ENCODE peak calls at places on chromosomes 13 and 19, in seven cellular contexts. One of them, this sample, is unnamed.
A peak's percentile ranks its signal among the peaks of the same experiment; 100 is the strongest.

GRCh38 chr13:105920375-105920774 is 615.1 kb downstream of the EFNB2 start:
- DNase-seq in A549: peak; percentile 58
- DNase-seq in effector memory CD4-positive, alpha-beta T cell: no peak
- DNase-seq in upper lobe of right lung: no peak
- DNase-seq in fibroblast of lung: peak; percentile 98
- DNase-seq in skeletal muscle cell: peak; percentile 81
- DNase-seq in choroid plexus epithelial cell: peak; percentile 83
- DNase-seq in this sample: no peak

GRCh38 chr19:34373601-34374288 is 8.7 kb downstream of the GPI start:
- DNase-seq in skeletal muscle cell: no peak
- DNase-seq in upper lobe of right lung: no peak
- DNase-seq in choroid plexus epithelial cell: no peak
- DNase-seq in A549: no peak
- DNase-seq in effector memory CD4-positive, alpha-beta T cell: no peak
- DNase-seq in fibroblast of lung: no peak
- DNase-seq in this sample: no peak

GRCh38 chr13:45321230-45321629 is 19.8 kb downstream of the TPT1 start:
- DNase-seq in effector memory CD4-positive, alpha-beta T cell: no peak
- DNase-seq in choroid plexus epithelial cell: no peak
- DNase-seq in A549: no peak
- DNase-seq in skeletal muscle cell: no peak
- DNase-seq in fibroblast of lung: no peak
- DNase-seq in upper lobe of right lung: no peak
- DNase-seq in this sample: no peak

GRCh38 chr13:21046203-21046602 is 15.2 kb downstream of the LATS2 start:
- DNase-seq in fibroblast of lung: no peak
- DNase-seq in choroid plexus epithelial cell: no peak
- DNase-seq in A549: no peak
- DNase-seq in skeletal muscle cell: no peak
- DNase-seq in upper lobe of right lung: no peak
- DNase-seq in effector memory CD4-positive, alpha-beta T cell: no peak
- DNase-seq in this sample: no peak

GRCh38 chr19:30744741-30745475 is 372.7 kb downstream of the ZNF536 start:
- DNase-seq in upper lobe of right lung: no peak
- DNase-seq in effector memory CD4-positive, alpha-beta T cell: no peak
- DNase-seq in skeletal muscle cell: no peak
- DNase-seq in fibroblast of lung: no peak
- DNase-seq in A549: no peak
- DNase-seq in choroid plexus epithelial cell: no peak
- DNase-seq in this sample: no peak

GRCh38 chr13:33261426-33262068 is 24.0 kb downstream of the STARD13 start:
- DNase-seq in choroid plexus epithelial cell: no peak
- DNase-seq in effector memory CD4-positive, alpha-beta T cell: no peak
- DNase-seq in fibroblast of lung: peak; percentile 61
- DNase-seq in upper lobe of right lung: no peak
- DNase-seq in A549: no peak
- DNase-seq in skeletal muscle cell: no peak
- DNase-seq in this sample: no peak

GRCh38 chr19:56834564-56835375 is 5.8 kb downstream of the PEG3 start:
- DNase-seq in A549: no peak
- DNase-seq in upper lobe of right lung: no peak
- DNase-seq in skeletal muscle cell: no peak
- DNase-seq in choroid plexus epithelial cell: no peak
- DNase-seq in fibroblast of lung: no peak
- DNase-seq in effector memory CD4-positive, alpha-beta T cell: no peak
- DNase-seq in this sample: no peak

GRCh38 chr13:106133025-106133424 is 402.4 kb downstream of the EFNB2 start:
- DNase-seq in fibroblast of lung: peak; percentile 75
- DNase-seq in A549: no peak
- DNase-seq in upper lobe of right lung: no peak
- DNase-seq in effector memory CD4-positive, alpha-beta T cell: no peak
- DNase-seq in choroid plexus epithelial cell: peak; percentile 93
- DNase-seq in skeletal muscle cell: peak; percentile 85
- DNase-seq in this sample: no peak

GRCh38 chr19:56106397-56106849 is 14.7 kb downstream of the ZNF787 start:
- DNase-seq in skeletal muscle cell: no peak
- DNase-seq in effector memory CD4-positive, alpha-beta T cell: no peak
- DNase-seq in fibroblast of lung: no peak
- DNase-seq in choroid plexus epithelial cell: no peak
- DNase-seq in upper lobe of right lung: no peak
- DNase-seq in A549: no peak
- DNase-seq in this sample: no peak

GRCh38 chr13:80116107-80116506 is 224.8 kb downstream of the SPRY2 start:
- DNase-seq in upper lobe of right lung: no peak
- DNase-seq in skeletal muscle cell: peak; percentile 49
- DNase-seq in choroid plexus epithelial cell: peak; percentile 76
- DNase-seq in A549: no peak
- DNase-seq in fibroblast of lung: peak; percentile 87
- DNase-seq in effector memory CD4-positive, alpha-beta T cell: no peak
- DNase-seq in this sample: no peak

GRCh38 chr19:38061294-38061693 is 154.3 kb downstream of the SIPA1L3 start:
- DNase-seq in upper lobe of right lung: no peak
- DNase-seq in effector memory CD4-positive, alpha-beta T cell: no peak
- DNase-seq in A549: peak; percentile 45
- DNase-seq in skeletal muscle cell: no peak
- DNase-seq in fibroblast of lung: peak; percentile 71
- DNase-seq in choroid plexus epithelial cell: peak; percentile 80
- DNase-seq in this sample: no peak

GRCh38 chr19:39520541-39521204 is 5.7 kb downstream of the SELENOV start:
- DNase-seq in effector memory CD4-positive, alpha-beta T cell: no peak
- DNase-seq in fibroblast of lung: no peak
- DNase-seq in skeletal muscle cell: no peak
- DNase-seq in choroid plexus epithelial cell: no peak
- DNase-seq in upper lobe of right lung: no peak
- DNase-seq in A549: no peak
- DNase-seq in this sample: no peak

GRCh38 chr19:37466277-37466797 is 907 bp downstream of the ZNF569 start:
- DNase-seq in skeletal muscle cell: no peak
- DNase-seq in A549: no peak
- DNase-seq in effector memory CD4-positive, alpha-beta T cell: no peak
- DNase-seq in choroid plexus epithelial cell: no peak
- DNase-seq in fibroblast of lung: no peak
- DNase-seq in upper lobe of right lung: no peak
- DNase-seq in this sample: no peak

GRCh38 chr13:23796546-23796945 is 92.7 kb downstream of the MIPEP start:
- DNase-seq in choroid plexus epithelial cell: peak; percentile 59
- DNase-seq in fibroblast of lung: peak; percentile 32
- DNase-seq in A549: no peak
- DNase-seq in effector memory CD4-positive, alpha-beta T cell: no peak
- DNase-seq in upper lobe of right lung: no peak
- DNase-seq in skeletal muscle cell: peak; percentile 49
- DNase-seq in this sample: no peak

GRCh38 chr13:40390290-40391008 is 276.0 kb downstream of the FOXO1 start:
- DNase-seq in choroid plexus epithelial cell: no peak
- DNase-seq in A549: no peak
- DNase-seq in skeletal muscle cell: no peak
- DNase-seq in effector memory CD4-positive, alpha-beta T cell: no peak
- DNase-seq in upper lobe of right lung: no peak
- DNase-seq in fibroblast of lung: no peak
- DNase-seq in this sample: no peak

GRCh38 chr13:53200498-53201453 is 172.2 kb downstream of the OLFM4 start:
- DNase-seq in skeletal muscle cell: no peak
- DNase-seq in effector memory CD4-positive, alpha-beta T cell: no peak
- DNase-seq in fibroblast of lung: peak; percentile 2
- DNase-seq in choroid plexus epithelial cell: peak; percentile 12
- DNase-seq in A549: no peak
- DNase-seq in upper lobe of right lung: peak; percentile 69
- DNase-seq in this sample: no peak

GRCh38 chr13:58455094-58455493 is 823.5 kb downstream of the PCDH17 start:
- DNase-seq in A549: no peak
- DNase-seq in upper lobe of right lung: no peak
- DNase-seq in skeletal muscle cell: no peak
- DNase-seq in fibroblast of lung: no peak
- DNase-seq in effector memory CD4-positive, alpha-beta T cell: no peak
- DNase-seq in choroid plexus epithelial cell: no peak
- DNase-seq in this sample: no peak

GRCh38 chr19:49413348-49413747 is 9.9 kb downstream of the PTH2 start:
- DNase-seq in choroid plexus epithelial cell: no peak
- DNase-seq in A549: no peak
- DNase-seq in upper lobe of right lung: no peak
- DNase-seq in effector memory CD4-positive, alpha-beta T cell: no peak
- DNase-seq in fibroblast of lung: peak; percentile 8
- DNase-seq in skeletal muscle cell: no peak
- DNase-seq in this sample: no peak

DNA sequence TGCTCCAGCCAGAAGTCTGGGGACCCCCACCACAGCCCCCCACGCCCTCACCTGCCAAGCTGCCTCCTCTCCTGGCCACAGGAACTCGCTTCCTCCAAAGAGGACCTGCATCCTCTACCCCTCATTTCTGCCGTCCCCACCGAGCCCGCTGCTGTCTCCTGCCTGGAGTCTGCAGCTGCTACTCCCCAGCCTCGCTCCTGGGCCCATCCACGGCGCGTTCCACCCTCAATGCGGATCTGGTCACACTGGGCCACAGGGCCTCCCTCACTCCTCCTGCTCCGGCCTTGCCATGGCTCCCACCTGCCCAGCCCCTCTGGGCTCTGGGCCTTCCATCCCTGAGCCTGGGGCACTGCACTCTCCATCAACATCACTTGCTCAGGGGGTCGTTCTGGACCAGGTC is 4.3 kb downstream of the BTBD2 start:
- DNase-seq in A549: no peak
- DNase-seq in skeletal muscle cell: no peak
- DNase-seq in effector memory CD4-positive, alpha-beta T cell: no peak
- DNase-seq in fibroblast of lung: no peak
- DNase-seq in choroid plexus epithelial cell: no peak
- DNase-seq in upper lobe of right lung: no peak
- DNase-seq in this sample: no peak
- H3K4me3 ChIP-seq in A549: no peak overlapping the region
- H3K4me3 ChIP-seq in skeletal muscle cell: no peak overlapping the region
- H3K4me3 ChIP-seq in effector memory CD4-positive, alpha-beta T cell: no peak overlapping the region
- H3K4me3 ChIP-seq in fibroblast of lung: no peak overlapping the region
- H3K4me3 ChIP-seq in choroid plexus epithelial cell: no peak overlapping the region
- H3K4me3 ChIP-seq in upper lobe of right lung: no peak overlapping the region
- H3K4me3 ChIP-seq in this sample: no peak overlapping the region

GRCh38 chr13:99979453-99980200 is 2.0 kb upstream of the ZIC2 start:
- DNase-seq in effector memory CD4-positive, alpha-beta T cell: no peak
- DNase-seq in fibroblast of lung: no peak
- DNase-seq in choroid plexus epithelial cell: no peak
- DNase-seq in A549: peak; percentile 60
- DNase-seq in skeletal muscle cell: no peak
- DNase-seq in upper lobe of right lung: peak; percentile 58
- DNase-seq in this sample: no peak
- H3K4me3 ChIP-seq in effector memory CD4-positive, alpha-beta T cell: no peak overlapping the region
- H3K4me3 ChIP-seq in fibroblast of lung: no peak overlapping the region
- H3K4me3 ChIP-seq in choroid plexus epithelial cell: peak overlapping the region; percentile 66
- H3K4me3 ChIP-seq in A549: peak overlapping the region; percentile 92
- H3K4me3 ChIP-seq in skeletal muscle cell: peak overlapping the region; percentile 28
- H3K4me3 ChIP-seq in upper lobe of right lung: peak overlapping the region; percentile 47
- H3K4me3 ChIP-seq in this sample: no peak overlapping the region

DNA sequence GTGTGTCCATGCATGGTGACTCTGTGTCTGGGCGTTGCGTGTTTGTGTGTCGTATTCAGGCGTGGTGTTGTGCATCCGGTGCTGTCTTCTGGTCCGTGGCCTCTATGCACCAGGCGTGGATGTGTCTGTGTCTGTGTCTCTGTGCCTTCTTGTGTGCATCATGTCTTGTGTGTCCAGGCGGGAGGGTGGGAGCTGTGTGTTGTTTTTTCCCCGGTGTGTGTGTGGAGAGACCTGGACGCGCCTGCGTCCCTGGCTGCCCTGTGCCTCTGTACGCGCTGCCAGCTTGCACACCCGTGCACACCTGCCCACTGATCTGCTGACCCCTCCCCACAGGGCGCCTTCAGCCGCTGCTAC is 1.1 kb downstream of the PLK5 start:
- DNase-seq in effector memory CD4-positive, alpha-beta T cell: no peak
- DNase-seq in skeletal muscle cell: no peak
- DNase-seq in choroid plexus epithelial cell: no peak
- DNase-seq in fibroblast of lung: no peak
- DNase-seq in upper lobe of right lung: no peak
- DNase-seq in A549: no peak
- DNase-seq in this sample: no peak
- H3K4me3 ChIP-seq in effector memory CD4-positive, alpha-beta T cell: no peak overlapping the region
- H3K4me3 ChIP-seq in skeletal muscle cell: no peak overlapping the region
- H3K4me3 ChIP-seq in choroid plexus epithelial cell: no peak overlapping the region
- H3K4me3 ChIP-seq in fibroblast of lung: no peak overlapping the region
- H3K4me3 ChIP-seq in upper lobe of right lung: no peak overlapping the region
- H3K4me3 ChIP-seq in A549: no peak overlapping the region
- H3K4me3 ChIP-seq in this sample: no peak overlapping the region

GRCh38 chr13:114064516-114065140 is 67.8 kb downstream of the RASA3 start:
- DNase-seq in skeletal muscle cell: no peak
- DNase-seq in fibroblast of lung: peak; percentile 62
- DNase-seq in A549: peak; percentile 45
- DNase-seq in choroid plexus epithelial cell: peak; percentile 60
- DNase-seq in upper lobe of right lung: no peak
- DNase-seq in effector memory CD4-positive, alpha-beta T cell: no peak
- DNase-seq in this sample: no peak
- H3K4me3 ChIP-seq in skeletal muscle cell: peak overlapping the region; percentile 38
- H3K4me3 ChIP-seq in fibroblast of lung: peak overlapping the region; percentile 42
- H3K4me3 ChIP-seq in A549: peak overlapping the region; percentile 42
- H3K4me3 ChIP-seq in choroid plexus epithelial cell: peak overlapping the region; percentile 43
- H3K4me3 ChIP-seq in upper lobe of right lung: peak overlapping the region; percentile 43
- H3K4me3 ChIP-seq in effector memory CD4-positive, alpha-beta T cell: peak overlapping the region; percentile 20
- H3K4me3 ChIP-seq in this sample: peak overlapping the region; percentile 64

DNA sequence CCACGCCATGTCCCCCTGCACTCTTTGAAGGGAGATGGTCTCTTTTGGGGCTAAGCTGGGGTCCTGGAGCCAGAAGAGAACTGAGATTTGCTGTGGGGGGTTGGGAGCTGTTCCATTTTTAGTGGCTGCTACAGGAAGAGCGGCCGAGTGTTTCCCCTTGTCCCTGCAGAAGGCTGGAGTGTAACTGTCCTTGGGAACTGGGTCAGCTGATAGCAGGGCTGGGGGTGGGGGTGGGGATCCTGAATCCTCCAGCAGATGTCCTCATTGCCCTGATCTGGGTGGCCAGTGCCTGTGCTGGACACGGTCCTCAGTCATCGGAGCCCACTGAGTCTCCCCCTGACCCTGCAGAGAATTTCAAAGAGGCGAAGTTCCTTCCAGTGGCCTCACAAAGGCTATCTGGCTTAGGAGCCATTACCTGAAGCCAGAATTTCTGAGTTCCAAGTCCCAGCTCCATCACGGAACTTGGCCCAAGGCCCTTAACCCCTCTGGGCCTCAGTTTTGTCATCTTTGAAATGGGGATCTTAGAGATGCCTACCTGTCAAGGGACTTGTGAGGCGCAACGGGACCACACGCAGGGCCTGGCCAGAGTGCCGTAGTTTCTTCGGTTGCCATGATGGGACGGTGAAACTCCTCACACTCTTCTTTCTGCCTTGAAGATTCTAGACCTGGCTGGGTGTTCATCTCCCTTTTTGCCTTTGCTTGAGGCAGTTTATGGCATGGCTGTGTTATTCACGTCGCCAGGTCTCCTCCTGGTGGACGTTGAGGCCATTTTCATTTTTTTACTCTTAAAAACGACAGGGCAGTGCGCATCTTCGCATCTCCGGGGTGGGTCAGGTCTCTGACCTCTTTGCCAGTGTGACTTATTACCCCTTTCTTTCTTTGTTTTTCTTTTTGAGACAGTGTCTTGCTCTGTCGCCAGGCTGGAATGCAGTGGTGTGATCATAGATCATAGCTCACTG is 51.9 kb downstream of the DNM2 start:
- DNase-seq in skeletal muscle cell: no peak
- DNase-seq in upper lobe of right lung: no peak
- DNase-seq in choroid plexus epithelial cell: peak; percentile 54
- DNase-seq in A549: peak; percentile 48
- DNase-seq in effector memory CD4-positive, alpha-beta T cell: no peak
- DNase-seq in fibroblast of lung: peak; percentile 34
- DNase-seq in this sample: no peak
- H3K4me3 ChIP-seq in skeletal muscle cell: no peak overlapping the region
- H3K4me3 ChIP-seq in upper lobe of right lung: no peak overlapping the region
- H3K4me3 ChIP-seq in choroid plexus epithelial cell: no peak overlapping the region
- H3K4me3 ChIP-seq in A549: no peak overlapping the region
- H3K4me3 ChIP-seq in effector memory CD4-positive, alpha-beta T cell: no peak overlapping the region
- H3K4me3 ChIP-seq in fibroblast of lung: no peak overlapping the region
- H3K4me3 ChIP-seq in this sample: no peak overlapping the region

This sample was measured in CD4-positive, CD25-positive, alpha-beta regulatory T cell.